ENCODE peak calls at places on chromosomes 4 and X, in seven cellular contexts. B is ascending aorta, F is GM12864, S is pancreas, A is GOT3, Q is amniotic epithelial cell, H is T-helper 17 cell. O is an unnamed sample.

GRCh38 chr4:7876096-7876993 is 63.3 kb downstream of the AFAP1 start:
- DNase-seq in B (peak; percentile 68), F (no peak), S (no peak), A (no peak), Q (peak; percentile 47), H (peak; percentile 30), O (no peak)

GRCh38 chr4:84967292-84967651 is 782 bp upstream of the WDFY3 start:
- DNase-seq in B (no peak), F (no peak), S (peak; percentile 16), A (no peak), Q (peak; percentile 42), H (no peak), O (no peak)

GRCh38 chr4:72886602-72887001 is 182.9 kb downstream of the COX18 start:
- DNase-seq in B (no peak), F (no peak), S (no peak), A (no peak), Q (no peak), H (no peak), O (no peak)

GRCh38 chrX:11261260-11261659 is 32.0 kb upstream of the AMELX start:
- DNase-seq in B (no peak), F (no peak), S (no peak), A (no peak), Q (peak; percentile 75), H (no peak), O (no peak)

GRCh38 chr4:1221155-1221870 is 27.6 kb downstream of the CTBP1 start:
- DNase-seq in B (no peak), F (no peak), S (no peak), A (no peak), Q (no peak), H (peak; percentile 4), O (no peak)

GRCh38 chr4:178471385-178471784 is 1029.1 kb upstream of the AGA start:
- DNase-seq in B (no peak), F (no peak), S (no peak), A (no peak), Q (no peak), H (no peak), O (no peak)

GRCh38 chrX:13669246-13669689 is 16.3 kb downstream of the TCEANC start:
- DNase-seq in B (no peak), F (peak; percentile 66), S (peak; percentile 87), A (peak; percentile 80), Q (peak; percentile 97), H (no peak), O (peak; percentile 78)

GRCh38 chr4:5636766-5637670 is 71.3 kb downstream of the EVC2 start:
- DNase-seq in B (no peak), F (no peak), S (no peak), A (no peak), Q (no peak), H (no peak), O (no peak)

GRCh38 chrX:15525664-15526416 is 25.2 kb downstream of the BMX start:
- DNase-seq in B (no peak), F (no peak), S (no peak), A (no peak), Q (no peak), H (no peak), O (no peak)

GRCh38 chrX:71195959-71196727 is 26.9 kb upstream of the GJB1 start:
- DNase-seq in B (no peak), F (no peak), S (no peak), A (no peak), Q (no peak), H (no peak), O (no peak)

GRCh38 chr4:165464813-165465381 is 86.1 kb downstream of the CPE start:
- DNase-seq in B (no peak), F (no peak), S (no peak), A (no peak), Q (peak; percentile 35), H (no peak), O (no peak)

GRCh38 chrX:150540965-150541364 is 27.5 kb upstream of the MTM1 start:
- DNase-seq in B (no peak), F (no peak), S (no peak), A (no peak), Q (no peak), H (no peak), O (no peak)

GRCh38 chrX:86455495-86455894 is 307.2 kb downstream of the DACH2 start:
- DNase-seq in B (no peak), F (no peak), S (no peak), A (no peak), Q (no peak), H (no peak), O (no peak)

GRCh38 chr4:8642651-8643321 is 50.2 kb downstream of the CPZ start:
- DNase-seq in B (peak; percentile 47), F (no peak), S (peak; percentile 1), A (no peak), Q (no peak), H (no peak), O (no peak)

GRCh38 chrX:13695601-13696115 is 6.7 kb downstream of the RAB9A start:
- DNase-seq in B (no peak), F (no peak), S (no peak), A (no peak), Q (no peak), H (no peak), O (no peak)

GRCh38 chrX:153477901-153478300 is 7.5 kb upstream of the HAUS7 start:
- DNase-seq in B (no peak), F (no peak), S (no peak), A (no peak), Q (no peak), H (no peak), O (no peak)

GRCh38 chr4:120399846-120400245 is 333.2 kb upstream of the MAD2L1 start:
- DNase-seq in B (no peak), F (no peak), S (no peak), A (no peak), Q (peak; percentile 65), H (no peak), O (no peak)

GRCh38 chr4:80182237-80182866 is 15.0 kb upstream of the PRDM8 start:
- DNase-seq in B (no peak), F (no peak), S (no peak), A (no peak), Q (no peak), H (no peak), O (no peak)

GRCh38 chr4:1604706-1605205 is 79.4 kb downstream of the FAM53A start:
- DNase-seq in B (no peak), F (no peak), S (no peak), A (no peak), Q (no peak), H (no peak), O (no peak)

GRCh38 chr4:52751349-52751911 is at the start of gene ERVMER34-1:
- DNase-seq in B (no peak), F (no peak), S (peak; percentile 80), A (no peak), Q (peak; percentile 40), H (no peak), O (peak; percentile 72)

GRCh38 chr4:55926610-55927009 is 22.1 kb upstream of the CEP135 start:
- DNase-seq in B (no peak), F (no peak), S (no peak), A (no peak), Q (no peak), H (no peak), O (no peak)

GRCh38 chr4:181701219-181701618 is 542.0 kb upstream of the TENM3 start:
- DNase-seq in B (no peak), F (no peak), S (no peak), A (no peak), Q (no peak), H (no peak), O (no peak)

GRCh38 chr4:57233391-57233790 is 123.2 kb upstream of the IGFBP7 start:
- DNase-seq in B (no peak), F (no peak), S (no peak), A (no peak), Q (peak; percentile 29), H (no peak), O (no peak)

GRCh38 chrX:21004835-21005234 is 369.4 kb upstream of the CNKSR2 start:
- DNase-seq in B (no peak), F (no peak), S (no peak), A (no peak), Q (peak; percentile 29), H (no peak), O (no peak)

GRCh38 chrX:133405498-133406180 is 9.7 kb downstream of the GPC4 start:
- DNase-seq in B (no peak), F (no peak), S (no peak), A (no peak), Q (peak; percentile 70), H (no peak), O (no peak)

GRCh38 chr4:169971456-169972015 is 54.7 kb downstream of the MFAP3L start:
- DNase-seq in B (peak; percentile 75), F (no peak), S (no peak), A (no peak), Q (no peak), H (no peak), O (no peak)

GRCh38 chr4:15504041-15504440 is 34.4 kb downstream of the CC2D2A start:
- DNase-seq in B (no peak), F (no peak), S (no peak), A (no peak), Q (peak; percentile 55), H (no peak), O (no peak)

GRCh38 chrX:128929281-128930057 is 593.8 kb downstream of the SMARCA1 start:
- DNase-seq in B (no peak), F (no peak), S (no peak), A (no peak), Q (no peak), H (no peak), O (no peak)

GRCh38 chrX:79288723-79289122 is 78.4 kb downstream of the ITM2A start:
- DNase-seq in B (no peak), F (no peak), S (no peak), A (no peak), Q (no peak), H (no peak), O (no peak)

GRCh38 chr4:123443401-123444297 is 47.1 kb downstream of the SPRY1 start:
- DNase-seq in B (no peak), F (peak; percentile 50), S (peak; percentile 28), A (no peak), Q (peak; percentile 3), H (no peak), O (no peak)

GRCh38 chr4:138300616-138301015 is 58.5 kb upstream of the SLC7A11 start:
- DNase-seq in B (no peak), F (no peak), S (no peak), A (no peak), Q (peak; percentile 56), H (no peak), O (no peak)

GRCh38 chrX:150635952-150636351 is 57.2 kb upstream of the MTMR1 start:
- DNase-seq in B (no peak), F (no peak), S (no peak), A (no peak), Q (peak; percentile 63), H (no peak), O (no peak)

GRCh38 chr4:74376888-74377483 is 12.0 kb downstream of the EREG start:
- DNase-seq in B (no peak), F (no peak), S (no peak), A (no peak), Q (peak; percentile 75), H (no peak), O (no peak)

GRCh38 chr4:86940920-86941460 is 6.2 kb downstream of the AFF1 start:
- DNase-seq in B (no peak), F (no peak), S (no peak), A (no peak), Q (no peak), H (no peak), O (no peak)

GRCh38 chr4:7381890-7382633 is 52.7 kb downstream of the PSAPL1 start:
- DNase-seq in B (peak; percentile 43), F (no peak), S (peak; percentile 10), A (no peak), Q (no peak), H (no peak), O (no peak)

GRCh38 chr4:70158576-70158975 is 4.5 kb downstream of the PRR27 start:
- DNase-seq in B (no peak), F (no peak), S (peak; percentile 18), A (no peak), Q (no peak), H (no peak), O (no peak)

GRCh38 chr4:176726803-176727202 is 65.9 kb downstream of the VEGFC start:
- DNase-seq in B (no peak), F (no peak), S (no peak), A (no peak), Q (peak; percentile 53), H (no peak), O (no peak)

O was measured in ureter.